ENCODE peak calls at places on chromosomes 12 and 14, in eight cellular contexts. E, N, A, X, U, G, M and J are unnamed samples.

GRCh38 chr12:7460375-7461259 is 16.7 kb upstream of the CD163L1 start:
- DNase-seq in E (no peak), N (peak; percentile 66), A (no peak), X (no peak), U (no peak), G (peak; percentile 14), M (peak; percentile 67), J (peak; percentile 31)

GRCh38 chr12:22357531-22357930 is 23.0 kb upstream of the ST8SIA1 start:
- DNase-seq in E (no peak), N (no peak), A (no peak), X (no peak), U (no peak), G (no peak), M (no peak), J (no peak)

GRCh38 chr12:90999518-90999917 is 5.3 kb downstream of the EPYC start:
- DNase-seq in E (no peak), N (no peak), A (no peak), X (no peak), U (no peak), G (no peak), M (peak; percentile 31), J (no peak)

GRCh38 chr12:18139989-18140596 is 50.1 kb upstream of the RERGL start:
- DNase-seq in E (peak; percentile 2), N (no peak), A (no peak), X (no peak), U (no peak), G (no peak), M (peak; percentile 48), J (no peak)

GRCh38 chr12:107632246-107632645 is 53.4 kb upstream of the PWP1 start:
- DNase-seq in E (no peak), N (no peak), A (no peak), X (no peak), U (no peak), G (no peak), M (no peak), J (no peak)

GRCh38 chr12:19131020-19131431 is 1.5 kb downstream of the PLEKHA5 start:
- DNase-seq in E (no peak), N (peak; percentile 14), A (no peak), X (no peak), U (no peak), G (no peak), M (peak; percentile 58), J (no peak)

GRCh38 chr14:102278631-102278935 is 26.4 kb downstream of the MOK start:
- DNase-seq in E (no peak), N (no peak), A (no peak), X (no peak), U (no peak), G (no peak), M (no peak), J (no peak)

GRCh38 chr12:9340422-9341259 is 132.4 kb upstream of the PZP start:
- DNase-seq in E (no peak), N (no peak), A (no peak), X (no peak), U (no peak), G (no peak), M (peak; percentile 85), J (no peak)

GRCh38 chr14:99156026-99156425 is 116.0 kb downstream of the BCL11B start:
- DNase-seq in E (no peak), N (no peak), A (no peak), X (no peak), U (no peak), G (no peak), M (no peak), J (no peak)

GRCh38 chr14:99568567-99569560 is 35.1 kb downstream of the CCDC85C start:
- DNase-seq in E (no peak), N (peak; percentile 51), A (no peak), X (no peak), U (peak; percentile 40), G (no peak), M (no peak), J (no peak)

GRCh38 chr14:88630565-88630964 is 67.7 kb downstream of the ZC3H14 start:
- DNase-seq in E (no peak), N (no peak), A (no peak), X (peak; percentile 19), U (no peak), G (no peak), M (peak; percentile 46), J (no peak)

GRCh38 chr14:76227450-76228050 is 75.8 kb downstream of the GPATCH2L start:
- DNase-seq in E (peak; percentile 19), N (peak; percentile 75), A (no peak), X (peak; percentile 4), U (no peak), G (no peak), M (peak; percentile 92), J (no peak)

GRCh38 chr12:93783827-93784226 is 106.7 kb downstream of the CRADD start:
- DNase-seq in E (no peak), N (no peak), A (no peak), X (no peak), U (no peak), G (peak; percentile 7), M (peak; percentile 28), J (peak; percentile 18)

GRCh38 chr12:59403259-59403932 is 192.4 kb upstream of the SLC16A7 start:
- DNase-seq in E (peak; percentile 67), N (peak; percentile 28), A (peak; percentile 46), X (peak; percentile 50), U (peak; percentile 45), G (peak; percentile 4), M (peak; percentile 78), J (no peak)

GRCh38 chr12:117816-118345 is 51.3 kb downstream of the IQSEC3 start:
- DNase-seq in E (no peak), N (no peak), A (no peak), X (no peak), U (no peak), G (no peak), M (no peak), J (no peak)

GRCh38 chr12:106248177-106248848 is 493 bp upstream of the CKAP4 start:
- DNase-seq in E (peak; percentile 58), N (peak; percentile 60), A (peak; percentile 57), X (no peak), U (no peak), G (no peak), M (peak; percentile 82), J (no peak)

GRCh38 chr12:131699434-131699833 is 11.5 kb upstream of the SFSWAP start:
- DNase-seq in E (no peak), N (no peak), A (no peak), X (no peak), U (no peak), G (no peak), M (peak; percentile 37), J (no peak)

GRCh38 chr12:57037264-57037663 is 12.7 kb downstream of the MYO1A start:
- DNase-seq in E (no peak), N (no peak), A (no peak), X (no peak), U (no peak), G (no peak), M (no peak), J (no peak)

GRCh38 chr14:104527857-104528459 is 51.6 kb upstream of the C14orf180 start:
- DNase-seq in E (no peak), N (no peak), A (no peak), X (no peak), U (no peak), G (no peak), M (no peak), J (no peak)

GRCh38 chr12:67419810-67420209 is 150.7 kb downstream of the CAND1 start:
- DNase-seq in E (no peak), N (no peak), A (no peak), X (no peak), U (no peak), G (no peak), M (no peak), J (no peak)

GRCh38 chr12:116241157-116241772 is 36.2 kb downstream of the MED13L start:
- DNase-seq in E (no peak), N (no peak), A (no peak), X (no peak), U (no peak), G (no peak), M (peak; percentile 22), J (no peak)

GRCh38 chr14:105065280-105066228 is at the start of gene GPR132:
- DNase-seq in E (no peak), N (no peak), A (peak; percentile 96), X (no peak), U (no peak), G (peak; percentile 90), M (no peak), J (peak; percentile 88)

GRCh38 chr14:38731962-38732361 is 371.1 kb downstream of the SEC23A start:
- DNase-seq in E (no peak), N (no peak), A (no peak), X (no peak), U (no peak), G (no peak), M (no peak), J (no peak)

GRCh38 chr14:100117647-100118376 is 41.6 kb downstream of the DEGS2 start:
- DNase-seq in E (no peak), N (no peak), A (no peak), X (no peak), U (no peak), G (no peak), M (no peak), J (no peak)

GRCh38 chr14:98909251-98909944 is 362.6 kb downstream of the BCL11B start:
- DNase-seq in E (no peak), N (no peak), A (no peak), X (no peak), U (no peak), G (no peak), M (peak; percentile 60), J (no peak)

GRCh38 chr12:14896477-14897184 is 11.0 kb upstream of the MGP start:
- DNase-seq in E (no peak), N (no peak), A (no peak), X (no peak), U (no peak), G (no peak), M (peak; percentile 80), J (no peak)

GRCh38 chr12:111322336-111323250 is 46.3 kb downstream of the PHETA1 start:
- DNase-seq in E (peak; percentile 10), N (no peak), A (no peak), X (no peak), U (no peak), G (no peak), M (no peak), J (no peak)

GRCh38 chr14:98952595-98953325 is 319.2 kb downstream of the BCL11B start:
- DNase-seq in E (peak; percentile 46), N (no peak), A (no peak), X (no peak), U (no peak), G (no peak), M (peak; percentile 80), J (no peak)

GRCh38 chr14:85280074-85280473 is 249.9 kb upstream of the FLRT2 start:
- DNase-seq in E (no peak), N (no peak), A (no peak), X (no peak), U (no peak), G (no peak), M (peak; percentile 16), J (no peak)

GRCh38 chr12:39605501-39605900 is 14.1 kb downstream of the ABCD2 start:
- DNase-seq in E (no peak), N (no peak), A (no peak), X (no peak), U (no peak), G (no peak), M (peak; percentile 31), J (no peak)

GRCh38 chr14:26808407-26808806 is 210.6 kb upstream of the NOVA1 start:
- DNase-seq in E (no peak), N (no peak), A (no peak), X (no peak), U (no peak), G (no peak), M (peak; percentile 61), J (no peak)

GRCh38 chr12:12715128-12715458 is 2.1 kb upstream of the CDKN1B start:
- DNase-seq in E (no peak), N (no peak), A (no peak), X (no peak), U (no peak), G (no peak), M (no peak), J (no peak)

GRCh38 chr12:118290130-118290529 is 82.6 kb downstream of the TAOK3 start:
- DNase-seq in E (no peak), N (no peak), A (no peak), X (no peak), U (no peak), G (no peak), M (peak; percentile 33), J (no peak)

GRCh38 chr12:57401165-57401564 is 29.7 kb downstream of the R3HDM2 start:
- DNase-seq in E (no peak), N (no peak), A (no peak), X (no peak), U (no peak), G (no peak), M (no peak), J (no peak)